ENCODE peak calls at places on chromosomes 4 and X, in seven cellular contexts. One of them, this sample, is unnamed.

GRCh38 chr4:121164291-121164690 is at the start of gene TNIP3:
- DNase-seq in thyroid gland: no peak
- DNase-seq in transverse colon: peak; percentile 18
- DNase-seq in IMR-90: peak; percentile 55
- DNase-seq in lower leg skin: no peak
- DNase-seq in A549: no peak
- DNase-seq in right lobe of liver: no peak
- DNase-seq in this sample: no peak

GRCh38 chr4:124334119-124334518 is 378.4 kb downstream of the ANKRD50 start:
- DNase-seq in thyroid gland: peak; percentile 27
- DNase-seq in transverse colon: no peak
- DNase-seq in IMR-90: peak; percentile 89
- DNase-seq in lower leg skin: peak; percentile 39
- DNase-seq in A549: peak; percentile 10
- DNase-seq in right lobe of liver: no peak
- DNase-seq in this sample: no peak

GRCh38 chrX:108268434-108269080 is 169.7 kb downstream of the COL4A6 start:
- DNase-seq in thyroid gland: peak; percentile 10
- DNase-seq in transverse colon: no peak
- DNase-seq in IMR-90: no peak
- DNase-seq in lower leg skin: peak; percentile 13
- DNase-seq in A549: no peak
- DNase-seq in right lobe of liver: no peak
- DNase-seq in this sample: no peak

GRCh38 chr4:168835880-168836454 is 174.1 kb downstream of the CBR4 start:
- DNase-seq in thyroid gland: no peak
- DNase-seq in transverse colon: no peak
- DNase-seq in IMR-90: no peak
- DNase-seq in lower leg skin: no peak
- DNase-seq in A549: no peak
- DNase-seq in right lobe of liver: no peak
- DNase-seq in this sample: no peak

GRCh38 chr4:39785031-39785430 is 87.1 kb downstream of the UBE2K start:
- DNase-seq in thyroid gland: no peak
- DNase-seq in transverse colon: no peak
- DNase-seq in IMR-90: no peak
- DNase-seq in lower leg skin: no peak
- DNase-seq in A549: no peak
- DNase-seq in right lobe of liver: no peak
- DNase-seq in this sample: no peak

GRCh38 chrX:107483976-107484726 is 34.7 kb downstream of the FRMPD3 start:
- DNase-seq in thyroid gland: peak; percentile 69
- DNase-seq in transverse colon: no peak
- DNase-seq in IMR-90: no peak
- DNase-seq in lower leg skin: no peak
- DNase-seq in A549: no peak
- DNase-seq in right lobe of liver: no peak
- DNase-seq in this sample: no peak

GRCh38 chr4:114208747-114209146 is 229.3 kb upstream of the ARSJ start:
- DNase-seq in thyroid gland: no peak
- DNase-seq in transverse colon: no peak
- DNase-seq in IMR-90: peak; percentile 46
- DNase-seq in lower leg skin: no peak
- DNase-seq in A549: no peak
- DNase-seq in right lobe of liver: no peak
- DNase-seq in this sample: no peak

GRCh38 chr4:141074098-141074878 is 59.0 kb downstream of the RNF150 start:
- DNase-seq in thyroid gland: no peak
- DNase-seq in transverse colon: no peak
- DNase-seq in IMR-90: no peak
- DNase-seq in lower leg skin: no peak
- DNase-seq in A549: no peak
- DNase-seq in right lobe of liver: no peak
- DNase-seq in this sample: no peak

GRCh38 chrX:16843208-16843909 is 26.8 kb downstream of the RBBP7 start:
- DNase-seq in thyroid gland: no peak
- DNase-seq in transverse colon: no peak
- DNase-seq in IMR-90: no peak
- DNase-seq in lower leg skin: no peak
- DNase-seq in A549: no peak
- DNase-seq in right lobe of liver: no peak
- DNase-seq in this sample: no peak

GRCh38 chrX:75786290-75786689 is 1.2 kb upstream of the MAGEE2 start:
- DNase-seq in thyroid gland: no peak
- DNase-seq in transverse colon: no peak
- DNase-seq in IMR-90: no peak
- DNase-seq in lower leg skin: no peak
- DNase-seq in A549: no peak
- DNase-seq in right lobe of liver: no peak
- DNase-seq in this sample: no peak

GRCh38 chr4:154450971-154451370 is 40.6 kb downstream of the DCHS2 start:
- DNase-seq in thyroid gland: no peak
- DNase-seq in transverse colon: no peak
- DNase-seq in IMR-90: no peak
- DNase-seq in lower leg skin: no peak
- DNase-seq in A549: no peak
- DNase-seq in right lobe of liver: no peak
- DNase-seq in this sample: no peak

GRCh38 chr4:86872135-86872534 is 20.1 kb downstream of the C4orf36 start:
- DNase-seq in thyroid gland: no peak
- DNase-seq in transverse colon: no peak
- DNase-seq in IMR-90: no peak
- DNase-seq in lower leg skin: no peak
- DNase-seq in A549: no peak
- DNase-seq in right lobe of liver: no peak
- DNase-seq in this sample: no peak

GRCh38 chr4:38177792-38178665 is 217.8 kb downstream of the PTTG2 start:
- DNase-seq in thyroid gland: peak; percentile 56
- DNase-seq in transverse colon: peak; percentile 81
- DNase-seq in IMR-90: no peak
- DNase-seq in lower leg skin: peak; percentile 81
- DNase-seq in A549: no peak
- DNase-seq in right lobe of liver: peak; percentile 85
- DNase-seq in this sample: no peak

GRCh38 chr4:188714907-188715306 is 575.7 kb downstream of the TRIML1 start:
- DNase-seq in thyroid gland: no peak
- DNase-seq in transverse colon: no peak
- DNase-seq in IMR-90: peak; percentile 83
- DNase-seq in lower leg skin: no peak
- DNase-seq in A549: no peak
- DNase-seq in right lobe of liver: no peak
- DNase-seq in this sample: no peak

GRCh38 chrX:100424012-100424411 is 13.9 kb upstream of the PCDH19 start:
- DNase-seq in thyroid gland: no peak
- DNase-seq in transverse colon: no peak
- DNase-seq in IMR-90: no peak
- DNase-seq in lower leg skin: no peak
- DNase-seq in A549: no peak
- DNase-seq in right lobe of liver: no peak
- DNase-seq in this sample: no peak

GRCh38 chr4:94278777-94279176 is 63.9 kb downstream of the HPGDS start:
- DNase-seq in thyroid gland: no peak
- DNase-seq in transverse colon: no peak
- DNase-seq in IMR-90: no peak
- DNase-seq in lower leg skin: no peak
- DNase-seq in A549: no peak
- DNase-seq in right lobe of liver: no peak
- DNase-seq in this sample: no peak

GRCh38 chr4:92303621-92304027 is at the start of gene GRID2:
- DNase-seq in thyroid gland: peak; percentile 9
- DNase-seq in transverse colon: no peak
- DNase-seq in IMR-90: peak; percentile 2
- DNase-seq in lower leg skin: no peak
- DNase-seq in A549: peak; percentile 1
- DNase-seq in right lobe of liver: no peak
- DNase-seq in this sample: no peak

GRCh38 chr4:100379583-100380105 is 138.2 kb downstream of the EMCN start:
- DNase-seq in thyroid gland: no peak
- DNase-seq in transverse colon: no peak
- DNase-seq in IMR-90: no peak
- DNase-seq in lower leg skin: no peak
- DNase-seq in A549: no peak
- DNase-seq in right lobe of liver: no peak
- DNase-seq in this sample: no peak

GRCh38 chrX:118437283-118437682 is 58.3 kb upstream of the DOCK11 start:
- DNase-seq in thyroid gland: no peak
- DNase-seq in transverse colon: no peak
- DNase-seq in IMR-90: no peak
- DNase-seq in lower leg skin: no peak
- DNase-seq in A549: no peak
- DNase-seq in right lobe of liver: no peak
- DNase-seq in this sample: no peak

GRCh38 chr4:107689912-107690587 is 30.0 kb downstream of the PAPSS1 start:
- DNase-seq in thyroid gland: no peak
- DNase-seq in transverse colon: no peak
- DNase-seq in IMR-90: peak; percentile 94
- DNase-seq in lower leg skin: no peak
- DNase-seq in A549: peak; percentile 34
- DNase-seq in right lobe of liver: no peak
- DNase-seq in this sample: no peak

GRCh38 chrX:154309041-154309775 is 13.6 kb downstream of the TKTL1 start:
- DNase-seq in thyroid gland: no peak
- DNase-seq in transverse colon: no peak
- DNase-seq in IMR-90: no peak
- DNase-seq in lower leg skin: no peak
- DNase-seq in A549: no peak
- DNase-seq in right lobe of liver: no peak
- DNase-seq in this sample: no peak
- H3K4me3 ChIP-seq in thyroid gland: no peak overlapping the region
- H3K4me3 ChIP-seq in transverse colon: no peak overlapping the region
- H3K4me3 ChIP-seq in IMR-90: no peak overlapping the region
- H3K4me3 ChIP-seq in lower leg skin: no peak overlapping the region
- H3K4me3 ChIP-seq in A549: no peak overlapping the region
- H3K4me3 ChIP-seq in right lobe of liver: no peak overlapping the region
- H3K4me3 ChIP-seq in this sample: no peak overlapping the region

DNA sequence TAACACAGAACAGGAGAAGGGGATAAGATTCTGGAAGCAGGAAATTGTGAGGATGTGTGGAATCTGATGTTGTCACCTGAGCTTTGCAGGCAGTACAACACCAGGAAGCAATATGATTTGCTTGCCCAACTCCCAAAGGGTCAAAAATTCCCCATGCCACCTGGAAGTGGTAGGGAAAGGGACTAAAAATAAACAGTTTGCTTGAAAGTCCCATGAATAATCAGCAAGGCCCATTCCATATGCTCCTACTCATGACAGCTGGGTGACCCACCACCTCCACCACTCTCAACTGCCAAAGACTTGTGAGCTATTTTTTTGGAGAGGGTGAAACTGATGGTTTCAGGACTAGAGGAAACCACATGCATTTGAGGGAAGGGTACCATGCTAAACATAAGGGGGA is 168.4 kb downstream of the KCNIP4 start:
- DNase-seq in thyroid gland: no peak
- DNase-seq in transverse colon: no peak
- DNase-seq in IMR-90: peak; percentile 41
- DNase-seq in lower leg skin: no peak
- DNase-seq in A549: no peak
- DNase-seq in right lobe of liver: no peak
- DNase-seq in this sample: no peak
- TF ChIP-seq POLR2A in thyroid gland: no peak
- TF ChIP-seq POLR2A in transverse colon: no peak
- TF ChIP-seq POLR2A in IMR-90: no peak
- TF ChIP-seq POLR2A in lower leg skin: no peak
- TF ChIP-seq POLR2A in A549: no peak
- TF ChIP-seq POLR2A in right lobe of liver: no peak
- TF ChIP-seq POLR2A in this sample: no peak

GRCh38 chrX:126551725-126552312 is 795 bp downstream of the DCAF12L1 start:
- DNase-seq in thyroid gland: no peak
- DNase-seq in transverse colon: no peak
- DNase-seq in IMR-90: no peak
- DNase-seq in lower leg skin: no peak
- DNase-seq in A549: no peak
- DNase-seq in right lobe of liver: no peak
- DNase-seq in this sample: no peak

GRCh38 chrX:126550816-126551215 is 1.8 kb downstream of the DCAF12L1 start:
- DNase-seq in thyroid gland: peak; percentile 27
- DNase-seq in transverse colon: no peak
- DNase-seq in IMR-90: no peak
- DNase-seq in lower leg skin: no peak
- DNase-seq in A549: no peak
- DNase-seq in right lobe of liver: no peak
- DNase-seq in this sample: no peak

GRCh38 chrX:126557151-126557550 is 4.5 kb upstream of the DCAF12L1 start:
- DNase-seq in thyroid gland: no peak
- DNase-seq in transverse colon: no peak
- DNase-seq in IMR-90: no peak
- DNase-seq in lower leg skin: no peak
- DNase-seq in A549: no peak
- DNase-seq in right lobe of liver: no peak
- DNase-seq in this sample: no peak

GRCh38 chrX:126552313-126553022 is at the start of gene DCAF12L1:
- DNase-seq in thyroid gland: peak; percentile 47
- DNase-seq in transverse colon: no peak
- DNase-seq in IMR-90: no peak
- DNase-seq in lower leg skin: no peak
- DNase-seq in A549: no peak
- DNase-seq in right lobe of liver: no peak
- DNase-seq in this sample: no peak

DNA sequence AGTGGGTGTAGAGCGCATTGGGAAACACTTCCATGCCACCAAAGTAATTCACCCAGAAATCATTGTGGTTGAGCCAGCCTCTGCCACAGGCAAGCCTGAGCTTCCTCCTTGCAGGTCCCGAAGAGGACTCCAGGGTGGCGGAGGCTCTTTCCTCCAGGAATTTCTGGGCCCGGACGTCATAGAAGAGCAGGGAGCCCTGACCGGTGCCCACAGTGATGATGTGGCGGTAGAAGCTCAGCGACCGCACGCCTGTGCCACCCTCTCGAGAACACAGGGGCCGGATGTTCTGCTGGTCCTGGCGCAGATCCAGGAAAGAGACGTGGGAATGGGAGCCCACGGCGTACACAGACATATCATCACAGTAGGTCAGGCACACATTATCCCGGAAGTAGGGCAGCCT is 1.3 kb downstream of the DCAF12L1 start:
- DNase-seq in thyroid gland: no peak
- DNase-seq in transverse colon: no peak
- DNase-seq in IMR-90: no peak
- DNase-seq in lower leg skin: no peak
- DNase-seq in A549: no peak
- DNase-seq in right lobe of liver: no peak
- DNase-seq in this sample: no peak
- H3K4me3 ChIP-seq in thyroid gland: no peak overlapping the region
- H3K4me3 ChIP-seq in transverse colon: no peak overlapping the region
- H3K4me3 ChIP-seq in IMR-90: no peak overlapping the region
- H3K4me3 ChIP-seq in lower leg skin: no peak overlapping the region
- H3K4me3 ChIP-seq in A549: no peak overlapping the region
- H3K4me3 ChIP-seq in right lobe of liver: no peak overlapping the region
- H3K4me3 ChIP-seq in this sample: no peak overlapping the region

DNA sequence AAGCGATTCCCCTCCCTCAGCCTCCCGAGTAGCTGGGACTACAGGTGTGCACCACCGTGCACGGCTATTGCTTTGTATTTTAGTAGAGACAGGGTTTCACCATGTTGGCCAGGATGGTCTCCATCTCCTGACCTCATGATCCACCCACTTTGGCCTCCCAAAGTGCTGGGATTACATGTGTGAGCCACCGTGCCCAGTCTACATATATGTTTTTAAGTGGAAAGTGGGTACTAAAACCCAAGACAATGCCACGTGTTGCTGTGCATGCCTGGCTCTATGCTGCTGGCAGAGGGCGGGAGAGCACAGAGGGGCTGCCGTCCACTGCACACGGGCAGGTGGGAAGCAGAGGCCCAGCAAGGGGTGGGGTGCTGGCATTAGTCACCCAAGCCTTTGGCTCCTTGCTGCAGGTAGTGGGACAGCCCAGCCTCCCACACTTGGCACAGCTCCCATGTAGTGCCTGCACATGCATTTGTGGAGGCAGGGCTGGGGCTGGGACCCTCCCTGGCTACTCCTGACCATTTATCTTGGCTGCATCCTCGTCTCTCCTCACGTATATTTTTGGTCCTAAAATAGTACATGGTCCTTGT is 3.5 kb downstream of the EMD start:
- DNase-seq in thyroid gland: no peak
- DNase-seq in transverse colon: no peak
- DNase-seq in IMR-90: no peak
- DNase-seq in lower leg skin: no peak
- DNase-seq in A549: no peak
- DNase-seq in right lobe of liver: no peak
- DNase-seq in this sample: no peak
- TF ChIP-seq POLR2A in thyroid gland: no peak
- TF ChIP-seq POLR2A in transverse colon: no peak
- TF ChIP-seq POLR2A in IMR-90: no peak
- TF ChIP-seq POLR2A in lower leg skin: no peak
- TF ChIP-seq POLR2A in A549: no peak
- TF ChIP-seq POLR2A in right lobe of liver: no peak
- TF ChIP-seq POLR2A in this sample: no peak